ENCODE peak calls at places on chromosomes 12 and 14, in seven cellular contexts. O, G, H, N, U, I and C are unnamed samples.

GRCh38 chr12:12527820-12528296 is 34.8 kb downstream of the DUSP16 start:
- DNase-seq in O (no peak), G (peak; percentile 37), H (peak; percentile 43), N (no peak), U (no peak), I (no peak), C (no peak)

GRCh38 chr12:12398026-12398859 is 41.4 kb downstream of the BORCS5 start:
- DNase-seq in O (peak; percentile 97), G (no peak), H (no peak), N (no peak), U (no peak), I (peak; percentile 91), C (peak; percentile 90)

GRCh38 chr12:103560604-103561101 is 26.4 kb upstream of the STAB2 start:
- DNase-seq in O (peak; percentile 98), G (peak; percentile 86), H (no peak), N (no peak), U (no peak), I (peak; percentile 98), C (peak; percentile 96)

GRCh38 chr12:46904406-46905240 is 78.8 kb upstream of the SLC38A4 start:
- DNase-seq in O (peak; percentile 27), G (no peak), H (no peak), N (no peak), U (no peak), I (peak; percentile 23), C (no peak)

GRCh38 chr12:6872073-6873048 is 742 bp downstream of the SPSB2 start:
- DNase-seq in O (peak; percentile 64), G (peak; percentile 86), H (peak; percentile 95), N (peak; percentile 87), U (no peak), I (peak; percentile 86), C (peak; percentile 73)

GRCh38 chr12:89098390-89099102 is 253.8 kb downstream of the DUSP6 start:
- DNase-seq in O (peak; percentile 7), G (peak; percentile 88), H (peak; percentile 89), N (no peak), U (peak; percentile 53), I (no peak), C (peak; percentile 40)

GRCh38 chr12:80087486-80088213 is 11.7 kb upstream of the OTOGL start:
- DNase-seq in O (peak; percentile 11), G (no peak), H (no peak), N (no peak), U (no peak), I (no peak), C (no peak)

GRCh38 chr12:3077572-3078081 is 448 bp downstream of the TSPAN9 start:
- DNase-seq in O (peak; percentile 45), G (no peak), H (peak; percentile 39), N (no peak), U (no peak), I (peak; percentile 28), C (peak; percentile 50)

GRCh38 chr12:106226884-106227640 is 20.8 kb downstream of the CKAP4 start:
- DNase-seq in O (peak; percentile 55), G (peak; percentile 69), H (peak; percentile 59), N (peak; percentile 56), U (no peak), I (peak; percentile 86), C (peak; percentile 75)

GRCh38 chr14:58918066-58918465 is 270.4 kb upstream of the DAAM1 start:
- DNase-seq in O (peak; percentile 77), G (no peak), H (no peak), N (no peak), U (no peak), I (peak; percentile 77), C (peak; percentile 26)

GRCh38 chr12:66735275-66735674 is 56.4 kb upstream of the GRIP1 start:
- DNase-seq in O (no peak), G (no peak), H (no peak), N (no peak), U (no peak), I (no peak), C (no peak)

GRCh38 chr14:84465890-84466289 is 1064.1 kb upstream of the FLRT2 start:
- DNase-seq in O (no peak), G (no peak), H (no peak), N (no peak), U (no peak), I (no peak), C (no peak)

GRCh38 chr12:123442774-123443173 is 6.3 kb upstream of the RILPL2 start:
- DNase-seq in O (no peak), G (no peak), H (no peak), N (no peak), U (no peak), I (no peak), C (no peak)

GRCh38 chr12:11650279-11650696 is 814 bp downstream of the ETV6 start:
- DNase-seq in O (no peak), G (no peak), H (peak; percentile 68), N (no peak), U (no peak), I (no peak), C (no peak)

GRCh38 chr14:96368534-96368933 is 5.2 kb downstream of the GSKIP start:
- DNase-seq in O (no peak), G (peak; percentile 29), H (no peak), N (no peak), U (no peak), I (no peak), C (no peak)

GRCh38 chr12:11769723-11770514 is 120.4 kb downstream of the ETV6 start:
- DNase-seq in O (no peak), G (no peak), H (no peak), N (no peak), U (no peak), I (no peak), C (no peak)

GRCh38 chr12:6067152-6067916 is 57.1 kb downstream of the VWF start:
- DNase-seq in O (peak; percentile 28), G (peak; percentile 88), H (peak; percentile 86), N (no peak), U (no peak), I (peak; percentile 76), C (no peak)

GRCh38 chr12:96780330-96780729 is 126.7 kb upstream of the NEDD1 start:
- DNase-seq in O (no peak), G (peak; percentile 9), H (no peak), N (no peak), U (no peak), I (no peak), C (no peak)

GRCh38 chr14:88559852-88560251 is 3.0 kb upstream of the ZC3H14 start:
- DNase-seq in O (peak; percentile 72), G (peak; percentile 52), H (no peak), N (no peak), U (no peak), I (peak; percentile 56), C (peak; percentile 80)

GRCh38 chr12:53589423-53589822 is 36.8 kb downstream of the ATF7 start:
- DNase-seq in O (no peak), G (no peak), H (no peak), N (no peak), U (no peak), I (no peak), C (no peak)

GRCh38 chr12:129773170-129773493 is 130.7 kb downstream of the TMEM132D start:
- DNase-seq in O (no peak), G (no peak), H (no peak), N (no peak), U (no peak), I (no peak), C (no peak)

GRCh38 chr12:108850854-108851573 is 6.4 kb downstream of the SSH1 start:
- DNase-seq in O (peak; percentile 91), G (no peak), H (no peak), N (no peak), U (no peak), I (peak; percentile 36), C (peak; percentile 97)

GRCh38 chr12:108335349-108336119 is 3.6 kb downstream of the CMKLR1 start:
- DNase-seq in O (no peak), G (no peak), H (no peak), N (no peak), U (no peak), I (no peak), C (no peak)

GRCh38 chr12:11927311-11927935 is 143.3 kb upstream of the BCL2L14 start:
- DNase-seq in O (peak; percentile 28), G (peak; percentile 81), H (no peak), N (peak; percentile 27), U (no peak), I (peak; percentile 58), C (no peak)

GRCh38 chr12:124592481-124593160 is 25.2 kb upstream of the NCOR2 start:
- DNase-seq in O (no peak), G (no peak), H (no peak), N (no peak), U (no peak), I (peak; percentile 16), C (no peak)

GRCh38 chr12:60227916-60228315 is 632.1 kb downstream of the SLC16A7 start:
- DNase-seq in O (no peak), G (no peak), H (no peak), N (no peak), U (no peak), I (no peak), C (no peak)

GRCh38 chr12:60225216-60226000 is 629.6 kb downstream of the SLC16A7 start:
- DNase-seq in O (no peak), G (no peak), H (no peak), N (no peak), U (no peak), I (no peak), C (no peak)

GRCh38 chr12:60223242-60223641 is 627.4 kb downstream of the SLC16A7 start:
- DNase-seq in O (no peak), G (no peak), H (no peak), N (no peak), U (no peak), I (no peak), C (no peak)
- H2AK5ac ChIP-seq in O (no peak overlapping the region), G (no peak overlapping the region), H (no peak overlapping the region), N (no peak overlapping the region), U (no peak overlapping the region), I (no peak overlapping the region), C (no peak overlapping the region)

GRCh38 chr12:18387706-18388105 is 126.4 kb downstream of the PIK3C2G start:
- DNase-seq in O (peak; percentile 19), G (no peak), H (no peak), N (no peak), U (no peak), I (peak; percentile 17), C (no peak)

GRCh38 chr12:18383203-18383602 is 121.9 kb downstream of the PIK3C2G start:
- DNase-seq in O (peak; percentile 89), G (peak; percentile 65), H (no peak), N (peak; percentile 15), U (no peak), I (peak; percentile 99), C (peak; percentile 82)

DNA sequence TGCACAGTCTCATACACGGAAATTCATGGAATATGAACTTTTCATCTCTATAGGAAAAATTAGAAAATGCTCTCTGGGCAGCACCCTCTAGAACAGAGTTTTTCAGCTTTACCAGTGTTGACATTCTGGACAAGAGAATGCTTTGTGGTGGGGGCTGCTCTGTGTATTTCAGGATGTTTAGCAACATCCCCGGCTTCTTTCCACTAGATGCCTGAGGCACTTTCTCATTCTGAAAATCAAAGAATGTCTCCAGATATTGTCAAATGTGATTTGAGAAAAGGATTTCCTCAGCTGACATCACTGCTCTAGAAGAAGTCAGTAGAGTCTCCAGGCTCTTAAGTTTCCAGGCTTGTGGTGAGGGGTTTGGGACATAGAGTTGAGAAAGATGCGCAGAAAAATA is 121.2 kb downstream of the PIK3C2G start:
- DNase-seq in O (peak; percentile 49), G (peak; percentile 19), H (no peak), N (no peak), U (no peak), I (peak; percentile 76), C (peak; percentile 43)
- H4K8ac ChIP-seq in O (peak overlapping the region; percentile 53), G (peak overlapping the region; percentile 56), H (no peak overlapping the region), N (no peak overlapping the region), U (no peak overlapping the region), I (no peak overlapping the region), C (no peak overlapping the region)

GRCh38 chr14:43147480-43147879 is 1359.6 kb downstream of the FSCB start:
- DNase-seq in O (peak; percentile 21), G (no peak), H (no peak), N (no peak), U (no peak), I (no peak), C (no peak)
- H2BK5ac ChIP-seq in O (no peak overlapping the region), G (no peak overlapping the region), H (no peak overlapping the region), N (no peak overlapping the region), U (no peak overlapping the region), I (no peak overlapping the region), C (no peak overlapping the region)

GRCh38 chr12:1618489-1618888 is 10.5 kb upstream of the WNT5B start:
- DNase-seq in O (peak; percentile 26), G (no peak), H (no peak), N (no peak), U (no peak), I (no peak), C (peak; percentile 14)
- H2AK5ac ChIP-seq in O (no peak overlapping the region), G (no peak overlapping the region), H (no peak overlapping the region), N (no peak overlapping the region), U (no peak overlapping the region), I (no peak overlapping the region), C (no peak overlapping the region)